ENCODE peak calls at places on chromosome 9, in four cellular contexts. One of them, this sample, is unnamed.

GRCh38 chr9:128550226-128550625 is 2.2 kb upstream of the SPTAN1 start:
- DNase-seq in left ventricle myocardium inferior: no peak
- DNase-seq in aorta: no peak
- DNase-seq in endodermal cell: peak
- DNase-seq in this sample: no peak

GRCh38 chr9:35164711-35165110 is 2.9 kb downstream of the UNC13B start:
- DNase-seq in left ventricle myocardium inferior: no peak
- DNase-seq in aorta: no peak
- DNase-seq in endodermal cell: no peak
- DNase-seq in this sample: no peak

GRCh38 chr9:125889122-125889523 is 141.9 kb downstream of the PBX3 start:
- DNase-seq in left ventricle myocardium inferior: peak
- DNase-seq in aorta: peak
- DNase-seq in endodermal cell: peak
- DNase-seq in this sample: peak

GRCh38 chr9:113528088-113528487 is 64.6 kb downstream of the RGS3 start:
- DNase-seq in left ventricle myocardium inferior: no peak
- DNase-seq in aorta: no peak
- DNase-seq in endodermal cell: no peak
- DNase-seq in this sample: no peak

GRCh38 chr9:3497857-3498256 is 27.9 kb downstream of the RFX3 start:
- DNase-seq in left ventricle myocardium inferior: no peak
- DNase-seq in aorta: no peak
- DNase-seq in endodermal cell: no peak
- DNase-seq in this sample: no peak

GRCh38 chr9:124280176-124280691 is 22.5 kb downstream of the NEK6 start:
- DNase-seq in left ventricle myocardium inferior: no peak
- DNase-seq in aorta: peak
- DNase-seq in endodermal cell: no peak
- DNase-seq in this sample: no peak

GRCh38 chr9:116791314-116791713 is 104.2 kb downstream of the TRIM32 start:
- DNase-seq in left ventricle myocardium inferior: no peak
- DNase-seq in aorta: no peak
- DNase-seq in endodermal cell: no peak
- DNase-seq in this sample: no peak

GRCh38 chr9:15277400-15278137 is 29.4 kb downstream of the TTC39B start:
- DNase-seq in left ventricle myocardium inferior: no peak
- DNase-seq in aorta: no peak
- DNase-seq in endodermal cell: no peak
- DNase-seq in this sample: no peak

GRCh38 chr9:123327697-123328100 is 28.3 kb upstream of the CRB2 start:
- DNase-seq in left ventricle myocardium inferior: no peak
- DNase-seq in aorta: no peak
- DNase-seq in endodermal cell: no peak
- DNase-seq in this sample: no peak

GRCh38 chr9:15104826-15105420 is 194.7 kb upstream of the FREM1 start:
- DNase-seq in left ventricle myocardium inferior: no peak
- DNase-seq in aorta: no peak
- DNase-seq in endodermal cell: peak
- DNase-seq in this sample: no peak

GRCh38 chr9:106880863-106881262 is 17.9 kb downstream of the ZNF462 start:
- DNase-seq in left ventricle myocardium inferior: no peak
- DNase-seq in aorta: no peak
- DNase-seq in endodermal cell: no peak
- DNase-seq in this sample: peak
- H3K27ac ChIP-seq in left ventricle myocardium inferior: peak
- H3K27ac ChIP-seq in aorta: peak
- H3K27ac ChIP-seq in endodermal cell: no peak
- H3K27ac ChIP-seq in this sample: peak

GRCh38 chr9:109478665-109479380 is 19.3 kb downstream of the PTPN3 start:
- DNase-seq in left ventricle myocardium inferior: no peak
- DNase-seq in aorta: no peak
- DNase-seq in endodermal cell: no peak
- DNase-seq in this sample: no peak
- H3K27ac ChIP-seq in left ventricle myocardium inferior: no peak
- H3K27ac ChIP-seq in aorta: no peak
- H3K27ac ChIP-seq in endodermal cell: no peak
- H3K27ac ChIP-seq in this sample: peak

DNA sequence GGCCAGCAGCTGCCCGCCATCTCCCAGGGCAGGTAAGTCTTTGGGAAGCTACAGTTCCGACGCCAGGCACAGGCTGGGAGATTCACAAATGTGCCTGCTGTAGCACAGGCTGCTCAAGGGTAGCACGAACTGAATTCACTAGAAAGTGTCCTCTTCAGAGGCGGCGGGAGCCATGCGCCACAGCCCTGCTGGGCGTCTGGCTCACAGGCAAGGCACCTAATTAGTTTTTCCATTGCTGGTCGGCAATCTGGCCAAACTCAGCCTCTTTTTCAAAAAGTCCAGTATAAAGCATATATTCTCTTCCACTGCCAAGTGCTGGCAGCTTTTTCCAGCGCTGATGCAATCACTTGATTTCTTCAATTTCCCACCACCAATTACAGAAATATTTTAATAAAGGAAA is 128.9 kb upstream of the RAPGEF1 start:
- DNase-seq in left ventricle myocardium inferior: no peak
- DNase-seq in aorta: peak
- DNase-seq in endodermal cell: no peak
- DNase-seq in this sample: no peak
- H3K27ac ChIP-seq in left ventricle myocardium inferior: no peak
- H3K27ac ChIP-seq in aorta: no peak
- H3K27ac ChIP-seq in endodermal cell: no peak
- H3K27ac ChIP-seq in this sample: no peak

GRCh38 chr9:93346240-93347112 is 105.0 kb upstream of the FAM120A start:
- DNase-seq in left ventricle myocardium inferior: no peak
- DNase-seq in aorta: peak
- DNase-seq in endodermal cell: peak
- DNase-seq in this sample: no peak
- H3K27ac ChIP-seq in left ventricle myocardium inferior: no peak
- H3K27ac ChIP-seq in aorta: no peak
- H3K27ac ChIP-seq in endodermal cell: no peak
- H3K27ac ChIP-seq in this sample: no peak

GRCh38 chr9:36665387-36665786 is 92.7 kb downstream of the MELK start:
- DNase-seq in left ventricle myocardium inferior: no peak
- DNase-seq in aorta: no peak
- DNase-seq in endodermal cell: no peak
- DNase-seq in this sample: no peak
- H3K27ac ChIP-seq in left ventricle myocardium inferior: no peak
- H3K27ac ChIP-seq in aorta: no peak
- H3K27ac ChIP-seq in endodermal cell: no peak
- H3K27ac ChIP-seq in this sample: no peak

GRCh38 chr9:91946825-91947224 is 3.2 kb downstream of the ROR2 start:
- DNase-seq in left ventricle myocardium inferior: no peak
- DNase-seq in aorta: no peak
- DNase-seq in endodermal cell: no peak
- DNase-seq in this sample: no peak

GRCh38 chr9:91948061-91948422 is 2.0 kb downstream of the ROR2 start:
- DNase-seq in left ventricle myocardium inferior: no peak
- DNase-seq in aorta: no peak
- DNase-seq in endodermal cell: peak
- DNase-seq in this sample: no peak

GRCh38 chr9:91949946-91950664 is at the start of gene ROR2:
- DNase-seq in left ventricle myocardium inferior: peak
- DNase-seq in aorta: peak
- DNase-seq in endodermal cell: peak
- DNase-seq in this sample: peak

GRCh38 chr9:91948423-91949292 is 1.4 kb downstream of the ROR2 start:
- DNase-seq in left ventricle myocardium inferior: peak
- DNase-seq in aorta: peak
- DNase-seq in endodermal cell: peak
- DNase-seq in this sample: peak

GRCh38 chr9:91949293-91949945 is 609 bp downstream of the ROR2 start:
- DNase-seq in left ventricle myocardium inferior: no peak
- DNase-seq in aorta: no peak
- DNase-seq in endodermal cell: peak
- DNase-seq in this sample: no peak
- H3K27ac ChIP-seq in left ventricle myocardium inferior: peak
- H3K27ac ChIP-seq in aorta: no peak
- H3K27ac ChIP-seq in endodermal cell: no peak
- H3K27ac ChIP-seq in this sample: no peak

GRCh38 chr9:33103381-33104110 is 27.1 kb upstream of the SMU1 start:
- DNase-seq in left ventricle myocardium inferior: no peak
- DNase-seq in aorta: no peak
- DNase-seq in endodermal cell: no peak
- DNase-seq in this sample: no peak
- H3K27ac ChIP-seq in left ventricle myocardium inferior: peak
- H3K27ac ChIP-seq in aorta: no peak
- H3K27ac ChIP-seq in endodermal cell: peak
- H3K27ac ChIP-seq in this sample: no peak

GRCh38 chr9:136808781-136809158 is 1.0 kb downstream of the RABL6 start:
- DNase-seq in left ventricle myocardium inferior: no peak
- DNase-seq in aorta: peak
- DNase-seq in endodermal cell: no peak
- DNase-seq in this sample: no peak
- H3K27ac ChIP-seq in left ventricle myocardium inferior: peak
- H3K27ac ChIP-seq in aorta: no peak
- H3K27ac ChIP-seq in endodermal cell: no peak
- H3K27ac ChIP-seq in this sample: no peak

This sample was measured in psoas muscle.